ENCODE peak calls at places on chromosomes 2 and 18, in eight cellular contexts. One of them, this sample, is unnamed.

GRCh38 chr2:120570546-120570945 is 165.1 kb upstream of the GLI2 start:
- DNase-seq in coronary artery: no peak
- DNase-seq in Peyer's patch: no peak
- DNase-seq in left ventricle myocardium inferior: no peak
- DNase-seq in dorsolateral prefrontal cortex: no peak
- DNase-seq in stomach: no peak
- DNase-seq in brain microvascular endothelial cell: no peak
- DNase-seq in left lung: no peak
- DNase-seq in this sample: no peak

GRCh38 chr2:98296435-98296834 is 49.8 kb upstream of the CNGA3 start:
- DNase-seq in coronary artery: no peak
- DNase-seq in Peyer's patch: no peak
- DNase-seq in left ventricle myocardium inferior: no peak
- DNase-seq in dorsolateral prefrontal cortex: no peak
- DNase-seq in stomach: no peak
- DNase-seq in brain microvascular endothelial cell: no peak
- DNase-seq in left lung: no peak
- DNase-seq in this sample: no peak

GRCh38 chr2:12192762-12193161 is 446.3 kb downstream of the LPIN1 start:
- DNase-seq in coronary artery: no peak
- DNase-seq in Peyer's patch: no peak
- DNase-seq in left ventricle myocardium inferior: no peak
- DNase-seq in dorsolateral prefrontal cortex: no peak
- DNase-seq in stomach: no peak
- DNase-seq in brain microvascular endothelial cell: no peak
- DNase-seq in left lung: no peak
- DNase-seq in this sample: no peak

GRCh38 chr2:240383871-240384700 is 51.4 kb upstream of the GPC1 start:
- DNase-seq in coronary artery: no peak
- DNase-seq in Peyer's patch: no peak
- DNase-seq in left ventricle myocardium inferior: peak; percentile 12
- DNase-seq in dorsolateral prefrontal cortex: no peak
- DNase-seq in stomach: no peak
- DNase-seq in brain microvascular endothelial cell: no peak
- DNase-seq in left lung: no peak
- DNase-seq in this sample: no peak

GRCh38 chr2:167783266-167784070 is 463.9 kb downstream of the STK39 start:
- DNase-seq in coronary artery: no peak
- DNase-seq in Peyer's patch: no peak
- DNase-seq in left ventricle myocardium inferior: no peak
- DNase-seq in dorsolateral prefrontal cortex: peak; percentile 27
- DNase-seq in stomach: no peak
- DNase-seq in brain microvascular endothelial cell: peak; percentile 12
- DNase-seq in left lung: no peak
- DNase-seq in this sample: peak; percentile 3

GRCh38 chr18:75285876-75286275 is 75.3 kb downstream of the TSHZ1 start:
- DNase-seq in coronary artery: no peak
- DNase-seq in Peyer's patch: no peak
- DNase-seq in left ventricle myocardium inferior: no peak
- DNase-seq in dorsolateral prefrontal cortex: no peak
- DNase-seq in stomach: no peak
- DNase-seq in brain microvascular endothelial cell: no peak
- DNase-seq in left lung: no peak
- DNase-seq in this sample: no peak

GRCh38 chr2:96841707-96842495 is 1.9 kb downstream of the ANKRD23 start:
- DNase-seq in coronary artery: no peak
- DNase-seq in Peyer's patch: no peak
- DNase-seq in left ventricle myocardium inferior: no peak
- DNase-seq in dorsolateral prefrontal cortex: no peak
- DNase-seq in stomach: no peak
- DNase-seq in brain microvascular endothelial cell: no peak
- DNase-seq in left lung: no peak
- DNase-seq in this sample: no peak

GRCh38 chr2:11007331-11007909 is 95.7 kb downstream of the KCNF1 start:
- DNase-seq in coronary artery: no peak
- DNase-seq in Peyer's patch: peak; percentile 41
- DNase-seq in left ventricle myocardium inferior: no peak
- DNase-seq in dorsolateral prefrontal cortex: no peak
- DNase-seq in stomach: no peak
- DNase-seq in brain microvascular endothelial cell: no peak
- DNase-seq in left lung: no peak
- DNase-seq in this sample: no peak

GRCh38 chr2:60948926-60949579 is 67.7 kb downstream of the REL start:
- DNase-seq in coronary artery: no peak
- DNase-seq in Peyer's patch: no peak
- DNase-seq in left ventricle myocardium inferior: no peak
- DNase-seq in dorsolateral prefrontal cortex: no peak
- DNase-seq in stomach: no peak
- DNase-seq in brain microvascular endothelial cell: no peak
- DNase-seq in left lung: no peak
- DNase-seq in this sample: no peak

GRCh38 chr2:200787351-200788128 is 24.2 kb upstream of the BZW1 start:
- DNase-seq in coronary artery: no peak
- DNase-seq in Peyer's patch: no peak
- DNase-seq in left ventricle myocardium inferior: no peak
- DNase-seq in dorsolateral prefrontal cortex: no peak
- DNase-seq in stomach: no peak
- DNase-seq in brain microvascular endothelial cell: peak; percentile 96
- DNase-seq in left lung: no peak
- DNase-seq in this sample: no peak

GRCh38 chr2:23122681-23123080 is 262.3 kb upstream of the KLHL29 start:
- DNase-seq in coronary artery: no peak
- DNase-seq in Peyer's patch: peak; percentile 52
- DNase-seq in left ventricle myocardium inferior: no peak
- DNase-seq in dorsolateral prefrontal cortex: no peak
- DNase-seq in stomach: no peak
- DNase-seq in brain microvascular endothelial cell: no peak
- DNase-seq in left lung: no peak
- DNase-seq in this sample: no peak

GRCh38 chr2:106996136-106996769 is 110.3 kb upstream of the ST6GAL2 start:
- DNase-seq in coronary artery: no peak
- DNase-seq in Peyer's patch: no peak
- DNase-seq in left ventricle myocardium inferior: no peak
- DNase-seq in dorsolateral prefrontal cortex: peak; percentile 26
- DNase-seq in stomach: no peak
- DNase-seq in brain microvascular endothelial cell: no peak
- DNase-seq in left lung: no peak
- DNase-seq in this sample: no peak

GRCh38 chr18:58400337-58400885 is 228.5 kb downstream of the ALPK2 start:
- DNase-seq in coronary artery: no peak
- DNase-seq in Peyer's patch: no peak
- DNase-seq in left ventricle myocardium inferior: no peak
- DNase-seq in dorsolateral prefrontal cortex: no peak
- DNase-seq in stomach: no peak
- DNase-seq in brain microvascular endothelial cell: no peak
- DNase-seq in left lung: no peak
- DNase-seq in this sample: peak; percentile 18

GRCh38 chr2:192749606-192750200 is 555.0 kb upstream of the TMEFF2 start:
- DNase-seq in coronary artery: no peak
- DNase-seq in Peyer's patch: no peak
- DNase-seq in left ventricle myocardium inferior: no peak
- DNase-seq in dorsolateral prefrontal cortex: no peak
- DNase-seq in stomach: no peak
- DNase-seq in brain microvascular endothelial cell: no peak
- DNase-seq in left lung: no peak
- DNase-seq in this sample: peak; percentile 36

GRCh38 chr2:15311201-15311882 is 249.8 kb downstream of the NBAS start:
- DNase-seq in coronary artery: no peak
- DNase-seq in Peyer's patch: no peak
- DNase-seq in left ventricle myocardium inferior: no peak
- DNase-seq in dorsolateral prefrontal cortex: no peak
- DNase-seq in stomach: no peak
- DNase-seq in brain microvascular endothelial cell: no peak
- DNase-seq in left lung: no peak
- DNase-seq in this sample: no peak

GRCh38 chr2:73699437-73699836 is 37.7 kb downstream of the TPRKB start:
- DNase-seq in coronary artery: no peak
- DNase-seq in Peyer's patch: no peak
- DNase-seq in left ventricle myocardium inferior: no peak
- DNase-seq in dorsolateral prefrontal cortex: no peak
- DNase-seq in stomach: no peak
- DNase-seq in brain microvascular endothelial cell: no peak
- DNase-seq in left lung: no peak
- DNase-seq in this sample: no peak

GRCh38 chr18:33583901-33584300 is 5.9 kb downstream of the ASXL3 start:
- DNase-seq in coronary artery: no peak
- DNase-seq in Peyer's patch: no peak
- DNase-seq in left ventricle myocardium inferior: no peak
- DNase-seq in dorsolateral prefrontal cortex: no peak
- DNase-seq in stomach: no peak
- DNase-seq in brain microvascular endothelial cell: no peak
- DNase-seq in left lung: no peak
- DNase-seq in this sample: no peak

GRCh38 chr2:115413796-115414195 is 971.4 kb downstream of the DPP10 start:
- DNase-seq in coronary artery: no peak
- DNase-seq in Peyer's patch: no peak
- DNase-seq in left ventricle myocardium inferior: no peak
- DNase-seq in dorsolateral prefrontal cortex: no peak
- DNase-seq in stomach: no peak
- DNase-seq in brain microvascular endothelial cell: no peak
- DNase-seq in left lung: no peak
- DNase-seq in this sample: peak; percentile 29

GRCh38 chr2:75799859-75800258 is 89.1 kb upstream of the GCFC2 start:
- DNase-seq in coronary artery: no peak
- DNase-seq in Peyer's patch: no peak
- DNase-seq in left ventricle myocardium inferior: no peak
- DNase-seq in dorsolateral prefrontal cortex: no peak
- DNase-seq in stomach: no peak
- DNase-seq in brain microvascular endothelial cell: no peak
- DNase-seq in left lung: no peak
- DNase-seq in this sample: no peak

GRCh38 chr2:237572021-237572741 is 5.8 kb downstream of the PRLH start:
- DNase-seq in coronary artery: peak; percentile 87
- DNase-seq in Peyer's patch: peak; percentile 94
- DNase-seq in left ventricle myocardium inferior: peak; percentile 88
- DNase-seq in dorsolateral prefrontal cortex: peak; percentile 83
- DNase-seq in stomach: peak; percentile 92
- DNase-seq in brain microvascular endothelial cell: peak; percentile 81
- DNase-seq in left lung: peak; percentile 91
- DNase-seq in this sample: peak; percentile 95
- H3K4me3 ChIP-seq in coronary artery: peak overlapping the region; percentile 31
- H3K4me3 ChIP-seq in Peyer's patch: no peak overlapping the region
- H3K4me3 ChIP-seq in left ventricle myocardium inferior: peak overlapping the region; percentile 32
- H3K4me3 ChIP-seq in dorsolateral prefrontal cortex: no peak overlapping the region
- H3K4me3 ChIP-seq in stomach: no peak overlapping the region
- H3K4me3 ChIP-seq in brain microvascular endothelial cell: no peak overlapping the region
- H3K4me3 ChIP-seq in left lung: no peak overlapping the region
- H3K4me3 ChIP-seq in this sample: no peak overlapping the region

DNA sequence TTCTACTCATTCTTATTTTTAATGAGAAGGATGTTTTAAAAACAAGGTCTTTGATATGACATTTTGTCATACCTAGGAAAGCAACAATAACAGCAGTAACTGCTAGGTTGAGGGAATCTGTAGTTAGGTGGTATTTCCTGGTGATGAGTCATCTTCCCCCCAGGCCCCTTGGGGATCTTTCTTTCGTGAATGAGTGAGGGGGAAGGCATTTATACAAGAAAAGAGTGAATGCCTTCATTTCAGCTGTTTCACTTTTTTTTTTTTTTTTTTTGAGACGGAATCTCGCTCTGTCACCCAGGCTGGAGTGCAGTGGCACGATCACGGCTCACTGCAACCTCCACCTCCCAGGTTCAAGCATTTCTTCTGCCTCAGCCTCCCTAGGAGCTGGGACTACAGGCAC is 108.6 kb downstream of the MAP4K4 start:
- DNase-seq in coronary artery: no peak
- DNase-seq in Peyer's patch: no peak
- DNase-seq in left ventricle myocardium inferior: no peak
- DNase-seq in dorsolateral prefrontal cortex: no peak
- DNase-seq in stomach: no peak
- DNase-seq in brain microvascular endothelial cell: peak; percentile 84
- DNase-seq in left lung: no peak
- DNase-seq in this sample: peak; percentile 81
- H3K27ac ChIP-seq in coronary artery: no peak overlapping the region
- H3K27ac ChIP-seq in Peyer's patch: no peak overlapping the region
- H3K27ac ChIP-seq in left ventricle myocardium inferior: peak overlapping the region; percentile 75
- H3K27ac ChIP-seq in dorsolateral prefrontal cortex: peak overlapping the region; percentile 78
- H3K27ac ChIP-seq in stomach: peak overlapping the region; percentile 64
- H3K27ac ChIP-seq in brain microvascular endothelial cell: peak overlapping the region; percentile 96
- H3K27ac ChIP-seq in left lung: no peak overlapping the region
- H3K27ac ChIP-seq in this sample: peak overlapping the region; percentile 83

GRCh38 chr2:239106971-239107370 is 259.1 kb downstream of the TWIST2 start:
- DNase-seq in coronary artery: no peak
- DNase-seq in Peyer's patch: no peak
- DNase-seq in left ventricle myocardium inferior: no peak
- DNase-seq in dorsolateral prefrontal cortex: no peak
- DNase-seq in stomach: no peak
- DNase-seq in brain microvascular endothelial cell: no peak
- DNase-seq in left lung: no peak
- DNase-seq in this sample: no peak

GRCh38 chr2:239107936-239108335 is 260.1 kb downstream of the TWIST2 start:
- DNase-seq in coronary artery: no peak
- DNase-seq in Peyer's patch: no peak
- DNase-seq in left ventricle myocardium inferior: no peak
- DNase-seq in dorsolateral prefrontal cortex: no peak
- DNase-seq in stomach: no peak
- DNase-seq in brain microvascular endothelial cell: no peak
- DNase-seq in left lung: no peak
- DNase-seq in this sample: no peak

GRCh38 chr2:239104800-239105199 is 256.9 kb downstream of the TWIST2 start:
- DNase-seq in coronary artery: no peak
- DNase-seq in Peyer's patch: no peak
- DNase-seq in left ventricle myocardium inferior: no peak
- DNase-seq in dorsolateral prefrontal cortex: no peak
- DNase-seq in stomach: no peak
- DNase-seq in brain microvascular endothelial cell: no peak
- DNase-seq in left lung: no peak
- DNase-seq in this sample: no peak

GRCh38 chr2:239105234-239105633 is 257.3 kb downstream of the TWIST2 start:
- DNase-seq in coronary artery: no peak
- DNase-seq in Peyer's patch: no peak
- DNase-seq in left ventricle myocardium inferior: no peak
- DNase-seq in dorsolateral prefrontal cortex: no peak
- DNase-seq in stomach: no peak
- DNase-seq in brain microvascular endothelial cell: no peak
- DNase-seq in left lung: no peak
- DNase-seq in this sample: no peak

GRCh38 chr2:239106314-239106908 is 258.5 kb downstream of the TWIST2 start:
- DNase-seq in coronary artery: no peak
- DNase-seq in Peyer's patch: no peak
- DNase-seq in left ventricle myocardium inferior: peak; percentile 42
- DNase-seq in dorsolateral prefrontal cortex: peak; percentile 87
- DNase-seq in stomach: peak; percentile 64
- DNase-seq in brain microvascular endothelial cell: peak; percentile 60
- DNase-seq in left lung: no peak
- DNase-seq in this sample: peak; percentile 61
- TF ChIP-seq CTCF in coronary artery: no peak
- TF ChIP-seq CTCF in Peyer's patch: peak; percentile 46
- TF ChIP-seq CTCF in left ventricle myocardium inferior: peak; percentile 64
- TF ChIP-seq CTCF in dorsolateral prefrontal cortex: peak; percentile 86
- TF ChIP-seq CTCF in stomach: no peak
- TF ChIP-seq CTCF in brain microvascular endothelial cell: peak; percentile 84
- TF ChIP-seq CTCF in left lung: peak; percentile 11
- TF ChIP-seq CTCF in this sample: peak; percentile 68

DNA sequence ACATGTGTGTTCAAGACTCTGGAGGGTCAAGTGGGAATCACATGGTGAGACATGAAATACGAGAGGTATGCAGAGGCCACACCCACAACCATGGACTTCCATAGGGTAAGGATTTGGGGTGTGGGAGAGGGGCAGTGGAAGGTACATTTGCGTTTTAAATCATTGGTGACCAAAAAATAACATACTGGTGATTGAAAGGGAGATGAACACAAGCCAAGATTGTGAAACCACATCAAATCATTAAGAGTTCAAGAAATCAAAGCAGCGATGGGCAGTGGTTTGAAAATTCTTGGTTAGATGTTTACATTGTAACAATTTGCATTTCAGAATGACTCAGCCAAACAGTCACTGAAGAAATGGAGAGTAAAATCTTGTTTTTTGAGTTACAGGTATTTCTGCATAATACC is 1.9 kb upstream of the CABYR start:
- DNase-seq in coronary artery: no peak
- DNase-seq in Peyer's patch: no peak
- DNase-seq in left ventricle myocardium inferior: no peak
- DNase-seq in dorsolateral prefrontal cortex: no peak
- DNase-seq in stomach: no peak
- DNase-seq in brain microvascular endothelial cell: no peak
- DNase-seq in left lung: no peak
- DNase-seq in this sample: no peak
- H3K4me3 ChIP-seq in coronary artery: no peak overlapping the region
- H3K4me3 ChIP-seq in Peyer's patch: no peak overlapping the region
- H3K4me3 ChIP-seq in left ventricle myocardium inferior: no peak overlapping the region
- H3K4me3 ChIP-seq in dorsolateral prefrontal cortex: no peak overlapping the region
- H3K4me3 ChIP-seq in stomach: no peak overlapping the region
- H3K4me3 ChIP-seq in brain microvascular endothelial cell: no peak overlapping the region
- H3K4me3 ChIP-seq in left lung: no peak overlapping the region
- H3K4me3 ChIP-seq in this sample: no peak overlapping the region